ENCODE peak calls at places on chromosome 13, in ten cellular contexts. Y is PC-3, G is RWPE1, E is body of pancreas, U is Peyer's patch, V is cardiac muscle cell, N is A673, A is endodermal cell, P is colonic mucosa, F is neural progenitor cell. C is an unnamed sample.

GRCh38 chr13:89740994-89741678 is 1606.4 kb upstream of the MIR17HG start:
- DNase-seq in Y (no peak), G (no peak), E (peak), U (no peak), V (no peak), N (no peak), A (no peak), P (no peak), F (no peak), C (no peak)

GRCh38 chr13:51246411-51247298 is 24.5 kb downstream of the FAM124A start:
- DNase-seq in Y (no peak), G (no peak), E (peak), U (no peak), V (peak), N (no peak), A (peak), P (no peak), F (peak), C (no peak)

GRCh38 chr13:80171096-80171495 is 169.8 kb downstream of the SPRY2 start:
- DNase-seq in Y (no peak), G (no peak), E (no peak), U (no peak), V (no peak), N (no peak), A (no peak), P (no peak), F (no peak), C (no peak)

GRCh38 chr13:106568225-106569003 is 477 bp upstream of the ARGLU1 start:
- DNase-seq in Y (no peak), G (no peak), E (no peak), U (no peak), V (no peak), N (no peak), A (no peak), P (no peak), F (no peak), C (no peak)

GRCh38 chr13:97122381-97122996 is 99.6 kb upstream of the MBNL2 start:
- DNase-seq in Y (peak), G (peak), E (no peak), U (no peak), V (no peak), N (peak), A (no peak), P (no peak), F (no peak), C (peak)

GRCh38 chr13:66218583-66218982 is 1011.6 kb downstream of the PCDH9 start:
- DNase-seq in Y (no peak), G (no peak), E (no peak), U (no peak), V (no peak), N (no peak), A (no peak), P (no peak), F (peak), C (no peak)

GRCh38 chr13:38941353-38941945 is 49.2 kb downstream of the STOML3 start:
- DNase-seq in Y (peak), G (no peak), E (no peak), U (no peak), V (no peak), N (no peak), A (no peak), P (no peak), F (no peak), C (no peak)

GRCh38 chr13:97719759-97720158 is 233.7 kb upstream of the IPO5 start:
- DNase-seq in Y (peak), G (no peak), E (no peak), U (no peak), V (no peak), N (no peak), A (no peak), P (no peak), F (no peak), C (no peak)

GRCh38 chr13:77810430-77810829 is 108.2 kb downstream of the EDNRB start:
- DNase-seq in Y (peak), G (no peak), E (no peak), U (no peak), V (peak), N (peak), A (no peak), P (no peak), F (no peak), C (no peak)

GRCh38 chr13:98507060-98507797 is 69.7 kb downstream of the STK24 start:
- DNase-seq in Y (peak), G (no peak), E (peak), U (peak), V (peak), N (peak), A (peak), P (peak), F (peak), C (no peak)

GRCh38 chr13:46383383-46383782 is 3.7 kb downstream of the RUBCNL start:
- DNase-seq in Y (no peak), G (no peak), E (no peak), U (peak), V (no peak), N (peak), A (no peak), P (no peak), F (no peak), C (no peak)

GRCh38 chr13:75770164-75771145 is 134.3 kb downstream of the LMO7 start:
- DNase-seq in Y (no peak), G (no peak), E (no peak), U (no peak), V (no peak), N (no peak), A (no peak), P (no peak), F (no peak), C (no peak)

GRCh38 chr13:107685876-107686275 is 529.5 kb downstream of the LIG4 start:
- DNase-seq in Y (no peak), G (no peak), E (no peak), U (no peak), V (no peak), N (no peak), A (no peak), P (no peak), F (no peak), C (no peak)

GRCh38 chr13:51590966-51591627 is 6.8 kb downstream of the WDFY2 start:
- DNase-seq in Y (peak), G (peak), E (peak), U (no peak), V (peak), N (peak), A (no peak), P (no peak), F (no peak), C (peak)

GRCh38 chr13:49134305-49134704 is 85.8 kb upstream of the MLNR start:
- DNase-seq in Y (no peak), G (no peak), E (no peak), U (no peak), V (no peak), N (no peak), A (no peak), P (no peak), F (no peak), C (no peak)

GRCh38 chr13:64480206-64480605 is 2749.9 kb downstream of the PCDH9 start:
- DNase-seq in Y (no peak), G (no peak), E (no peak), U (no peak), V (no peak), N (no peak), A (no peak), P (no peak), F (no peak), C (no peak)

GRCh38 chr13:91141619-91142061 is 205.8 kb upstream of the MIR17HG start:
- DNase-seq in Y (no peak), G (no peak), E (no peak), U (no peak), V (no peak), N (no peak), A (no peak), P (no peak), F (no peak), C (no peak)

GRCh38 chr13:26219726-26220125 is 2.4 kb downstream of the RNF6 start:
- DNase-seq in Y (peak), G (no peak), E (no peak), U (no peak), V (no peak), N (no peak), A (no peak), P (no peak), F (no peak), C (no peak)

GRCh38 chr13:95603887-95604533 is 40.5 kb downstream of the DZIP1 start:
- DNase-seq in Y (peak), G (peak), E (peak), U (no peak), V (no peak), N (no peak), A (no peak), P (peak), F (no peak), C (no peak)

GRCh38 chr13:23688336-23688735 is 118.1 kb downstream of the TNFRSF19 start:
- DNase-seq in Y (peak), G (no peak), E (no peak), U (no peak), V (no peak), N (no peak), A (no peak), P (no peak), F (no peak), C (no peak)

GRCh38 chr13:20940083-20940482 is 37.5 kb upstream of the XPO4 start:
- DNase-seq in Y (no peak), G (no peak), E (no peak), U (no peak), V (no peak), N (no peak), A (no peak), P (no peak), F (no peak), C (no peak)

GRCh38 chr13:91456837-91457236 is 58.4 kb downstream of the GPC5 start:
- DNase-seq in Y (no peak), G (no peak), E (no peak), U (no peak), V (no peak), N (no peak), A (no peak), P (no peak), F (no peak), C (no peak)

GRCh38 chr13:21033866-21034601 is 27.4 kb downstream of the LATS2 start:
- DNase-seq in Y (peak), G (no peak), E (peak), U (no peak), V (no peak), N (no peak), A (peak), P (no peak), F (no peak), C (peak)

GRCh38 chr13:27171244-27171829 is at the start of gene USP12:
- DNase-seq in Y (no peak), G (no peak), E (no peak), U (peak), V (peak), N (peak), A (peak), P (no peak), F (no peak), C (no peak)

GRCh38 chr13:61728468-61728867 is 312.8 kb upstream of the PCDH20 start:
- DNase-seq in Y (no peak), G (no peak), E (peak), U (no peak), V (peak), N (peak), A (no peak), P (no peak), F (no peak), C (no peak)

GRCh38 chr13:66673401-66673800 is 556.7 kb downstream of the PCDH9 start:
- DNase-seq in Y (no peak), G (no peak), E (no peak), U (no peak), V (no peak), N (no peak), A (no peak), P (no peak), F (no peak), C (no peak)

GRCh38 chr13:79626924-79627323 is 146.0 kb downstream of the NDFIP2 start:
- DNase-seq in Y (no peak), G (no peak), E (no peak), U (no peak), V (no peak), N (no peak), A (no peak), P (no peak), F (no peak), C (no peak)

GRCh38 chr13:60922526-60923231 is 493.0 kb downstream of the PCDH20 start:
- DNase-seq in Y (no peak), G (no peak), E (no peak), U (no peak), V (peak), N (no peak), A (no peak), P (no peak), F (no peak), C (no peak)

GRCh38 chr13:73767191-73767741 is 366.9 kb downstream of the KLF12 start:
- DNase-seq in Y (no peak), G (no peak), E (no peak), U (no peak), V (no peak), N (no peak), A (peak), P (no peak), F (peak), C (no peak)

GRCh38 chr13:98570929-98571372 is 6.0 kb downstream of the STK24 start:
- DNase-seq in Y (peak), G (peak), E (peak), U (peak), V (no peak), N (no peak), A (no peak), P (peak), F (no peak), C (no peak)

GRCh38 chr13:42035905-42036521 is 12.4 kb upstream of the DGKH start:
- DNase-seq in Y (no peak), G (no peak), E (no peak), U (no peak), V (no peak), N (no peak), A (no peak), P (no peak), F (no peak), C (no peak)

GRCh38 chr13:42039946-42040729 is 8.3 kb upstream of the DGKH start:
- DNase-seq in Y (peak), G (peak), E (peak), U (peak), V (peak), N (peak), A (peak), P (peak), F (peak), C (no peak)

GRCh38 chr13:42038661-42039456 is 9.6 kb upstream of the DGKH start:
- DNase-seq in Y (no peak), G (no peak), E (no peak), U (no peak), V (no peak), N (no peak), A (no peak), P (no peak), F (peak), C (no peak)

GRCh38 chr13:42039457-42039945 is 8.9 kb upstream of the DGKH start:
- DNase-seq in Y (peak), G (peak), E (no peak), U (no peak), V (no peak), N (no peak), A (peak), P (peak), F (no peak), C (no peak)

GRCh38 chr13:42036711-42037110 is 11.7 kb upstream of the DGKH start:
- DNase-seq in Y (no peak), G (no peak), E (no peak), U (no peak), V (no peak), N (no peak), A (no peak), P (no peak), F (no peak), C (no peak)
- H3K27ac ChIP-seq in Y (no peak), G (no peak), E (no peak), U (no peak), V (no peak), N (no peak), A (no peak), P (no peak), F (no peak), C (no peak)

DNA sequence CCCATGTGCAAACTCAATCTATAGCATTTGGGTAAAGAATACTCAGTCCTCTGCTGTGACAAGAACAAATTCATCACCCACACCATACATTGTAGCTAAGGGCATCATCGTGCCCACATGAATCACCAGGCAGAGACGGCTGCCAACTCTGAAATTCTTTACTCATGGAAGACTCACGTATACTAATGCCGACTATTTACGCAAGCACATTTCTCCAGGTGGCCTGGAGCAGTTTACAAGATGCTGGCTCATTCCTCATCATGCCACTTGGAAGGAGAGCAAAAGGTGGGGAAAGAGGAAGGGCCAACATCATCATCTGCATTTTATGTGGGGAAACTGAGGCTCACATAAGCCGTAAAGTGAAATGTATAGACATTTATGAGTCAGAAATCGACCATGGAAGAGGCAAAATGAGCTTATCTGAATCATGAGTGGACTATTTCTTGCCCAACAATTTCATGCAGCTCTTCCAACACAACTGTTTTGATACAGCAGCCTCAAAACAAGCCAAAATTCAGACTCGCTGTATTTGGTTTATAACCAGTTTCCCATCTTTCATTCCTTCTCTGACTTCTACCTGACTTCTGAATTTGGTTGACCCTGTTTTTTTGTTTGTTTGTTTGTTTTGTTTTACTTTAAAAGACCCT is 213.9 kb upstream of the SERP2 start:
- DNase-seq in Y (peak), G (peak), E (no peak), U (no peak), V (no peak), N (no peak), A (no peak), P (no peak), F (no peak), C (peak)
- H3K27ac ChIP-seq in Y (peak), G (peak), E (no peak), U (peak), V (no peak), N (no peak), A (no peak), P (no peak), F (no peak), C (peak)

DNA sequence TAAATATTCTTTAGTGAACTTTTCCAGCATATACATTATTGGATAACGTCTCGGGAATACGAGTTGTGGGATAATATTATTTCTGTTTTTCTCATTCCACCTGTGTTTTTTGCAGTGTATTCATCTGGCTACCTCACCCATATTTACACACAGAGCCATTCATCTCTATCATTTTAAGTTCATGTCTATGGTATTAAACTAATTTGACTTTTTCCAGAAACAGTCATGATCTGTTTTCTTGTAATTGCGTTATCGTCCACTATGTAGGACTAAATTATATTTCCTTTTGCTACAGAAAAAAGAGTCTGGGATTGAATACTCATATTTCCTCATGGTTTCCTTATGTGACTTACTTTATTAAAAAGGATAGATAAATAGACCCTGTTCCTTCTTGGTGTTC is 2.7 kb downstream of the ATP11A start:
- DNase-seq in Y (no peak), G (no peak), E (no peak), U (no peak), V (no peak), N (no peak), A (no peak), P (no peak), F (no peak), C (no peak)
- H3K27ac ChIP-seq in Y (no peak), G (no peak), E (no peak), U (no peak), V (no peak), N (no peak), A (no peak), P (no peak), F (no peak), C (no peak)

DNA sequence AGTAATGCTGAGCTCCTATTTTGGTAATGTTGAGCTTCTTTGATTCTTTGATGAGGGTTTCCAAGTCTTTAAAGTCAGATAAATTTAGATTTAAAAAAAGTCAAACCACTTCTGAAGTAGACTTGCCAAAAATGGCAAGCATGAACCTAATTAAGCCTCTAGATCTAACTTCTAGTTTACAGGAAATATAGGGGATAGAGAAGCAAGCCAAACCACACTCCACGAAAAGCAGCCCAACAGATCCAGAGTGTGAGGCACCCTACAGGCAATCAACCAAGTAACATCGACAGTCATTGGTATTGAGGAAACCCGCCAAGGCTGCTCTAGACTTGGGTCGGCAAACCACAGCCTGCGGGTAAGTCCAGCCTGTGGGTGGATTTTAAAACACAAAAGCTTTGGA is 3.7 kb downstream of the GGACT start:
- DNase-seq in Y (no peak), G (no peak), E (no peak), U (no peak), V (no peak), N (peak), A (no peak), P (no peak), F (no peak), C (no peak)
- H3K27ac ChIP-seq in Y (no peak), G (no peak), E (no peak), U (no peak), V (no peak), N (no peak), A (no peak), P (no peak), F (no peak), C (no peak)

GRCh38 chr13:32164622-32165268 is 133.2 kb downstream of the FRY start:
- DNase-seq in Y (peak), G (peak), E (peak), U (no peak), V (peak), N (peak), A (peak), P (peak), F (peak), C (no peak)

GRCh38 chr13:32159147-32159869 is 127.7 kb downstream of the FRY start:
- DNase-seq in Y (no peak), G (no peak), E (peak), U (no peak), V (no peak), N (no peak), A (no peak), P (no peak), F (no peak), C (no peak)
- H3K27ac ChIP-seq in Y (no peak), G (no peak), E (no peak), U (no peak), V (peak), N (no peak), A (no peak), P (no peak), F (no peak), C (no peak)

DNA sequence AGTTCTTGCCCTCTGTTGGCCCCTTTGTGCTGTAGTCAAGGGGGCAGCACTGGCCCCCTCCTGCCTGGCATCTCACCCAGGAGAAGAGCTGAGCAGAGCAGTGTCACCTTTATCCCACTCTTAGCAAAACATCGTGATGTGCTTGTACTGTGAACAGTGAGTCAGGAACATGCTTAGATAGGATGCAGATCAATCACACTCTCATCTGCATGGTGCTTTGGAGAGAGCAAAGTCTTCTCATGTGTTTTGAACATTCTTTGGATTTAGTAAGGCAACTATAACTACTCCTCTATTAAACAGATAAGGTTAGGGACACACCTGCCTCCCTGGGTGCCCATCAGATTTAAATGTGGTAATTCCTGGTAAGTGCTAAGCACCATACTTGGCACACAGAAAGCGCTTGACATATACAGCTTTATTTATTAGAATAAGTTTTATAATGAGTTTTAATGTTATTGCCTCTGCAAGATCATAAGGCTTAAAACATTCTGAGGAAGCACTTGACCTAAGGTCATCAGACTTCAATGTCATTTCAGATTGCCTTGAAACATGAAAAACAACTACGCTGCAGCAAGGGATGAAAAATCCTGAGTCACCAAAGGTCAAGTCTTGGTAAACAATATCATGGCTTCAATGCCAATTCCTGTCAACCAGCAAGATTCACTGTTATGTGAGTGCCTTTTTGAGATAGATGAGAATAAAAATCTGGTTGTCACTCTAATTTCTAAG is 82.4 kb upstream of the IRS2 start:
- DNase-seq in Y (peak), G (peak), E (no peak), U (no peak), V (no peak), N (no peak), A (no peak), P (no peak), F (no peak), C (no peak)
- H3K27ac ChIP-seq in Y (no peak), G (no peak), E (peak), U (no peak), V (no peak), N (no peak), A (no peak), P (no peak), F (no peak), C (no peak)